ENCODE peak calls at places on chromosomes 4 and X, in four cellular contexts. V is heart right ventricle, W is SW 1271, Q is glomerular endothelial cell. L is an unnamed sample.

GRCh38 chr4:24642941-24643628 is 58.7 kb upstream of the DHX15 start:
- DNase-seq in V (no peak), W (no peak), Q (peak; percentile 45), L (no peak)

GRCh38 chrX:71671043-71671829 is 3.9 kb downstream of the LOC101059915 start:
- DNase-seq in V (no peak), W (no peak), Q (no peak), L (no peak)

GRCh38 chrX:124887572-124887971 is 432.1 kb upstream of the TEX13C start:
- DNase-seq in V (no peak), W (no peak), Q (no peak), L (no peak)

GRCh38 chr4:155543126-155543765 is 123.4 kb upstream of the GUCY1A1 start:
- DNase-seq in V (no peak), W (no peak), Q (peak; percentile 54), L (no peak)

GRCh38 chr4:39609454-39609911 is 29.2 kb downstream of the SMIM14 start:
- DNase-seq in V (no peak), W (no peak), Q (no peak), L (no peak)

GRCh38 chrX:132217203-132218073 is 1.8 kb downstream of the RAP2C start:
- DNase-seq in V (peak; percentile 72), W (peak; percentile 60), Q (no peak), L (peak; percentile 63)

GRCh38 chr4:95761871-95762270 is 78.0 kb upstream of the PDHA2 start:
- DNase-seq in V (no peak), W (no peak), Q (no peak), L (no peak)

GRCh38 chr4:37763831-37764230 is 62.7 kb upstream of the PGM2 start:
- DNase-seq in V (no peak), W (no peak), Q (no peak), L (no peak)

GRCh38 chr4:69881173-69881773 is 21.3 kb upstream of the SULT1E1 start:
- DNase-seq in V (peak; percentile 3), W (no peak), Q (peak; percentile 39), L (peak; percentile 16)

GRCh38 chrX:65127804-65128203 is 151.6 kb upstream of the ZC4H2 start:
- DNase-seq in V (peak; percentile 5), W (no peak), Q (no peak), L (no peak)

GRCh38 chr4:64417974-64418373 is 8.7 kb upstream of the TECRL start:
- DNase-seq in V (peak; percentile 54), W (no peak), Q (no peak), L (peak; percentile 16)

GRCh38 chr4:1206299-1207156 is 34.1 kb upstream of the SPON2 start:
- DNase-seq in V (no peak), W (no peak), Q (no peak), L (no peak)

GRCh38 chr4:86924805-86925204 is 10.0 kb upstream of the AFF1 start:
- DNase-seq in V (no peak), W (peak; percentile 26), Q (peak; percentile 85), L (no peak)

GRCh38 chrX:143536176-143536575 is 18.9 kb upstream of the SPANXN3 start:
- DNase-seq in V (no peak), W (no peak), Q (no peak), L (peak; percentile 3)

GRCh38 chr4:20249333-20249732 is 2.4 kb upstream of the SLIT2 start:
- DNase-seq in V (no peak), W (no peak), Q (no peak), L (peak; percentile 6)

GRCh38 chrX:44874481-44875184 is 1.6 kb downstream of the KDM6A start:
- DNase-seq in V (peak; percentile 15), W (peak; percentile 1), Q (no peak), L (peak; percentile 44)

GRCh38 chrX:108312938-108313337 is 125.3 kb downstream of the COL4A6 start:
- DNase-seq in V (peak; percentile 58), W (peak; percentile 6), Q (no peak), L (peak; percentile 26)

GRCh38 chrX:135112743-135113142 is 7.6 kb downstream of the ETDB start:
- DNase-seq in V (no peak), W (no peak), Q (no peak), L (no peak)

GRCh38 chr4:182404371-182404770 is 161.2 kb downstream of the TENM3 start:
- DNase-seq in V (no peak), W (no peak), Q (no peak), L (no peak)

GRCh38 chr4:42843694-42844093 is 48.8 kb upstream of the GRXCR1 start:
- DNase-seq in V (no peak), W (no peak), Q (no peak), L (peak; percentile 5)

GRCh38 chr4:35771571-35771970 is 472.7 kb downstream of the ARAP2 start:
- DNase-seq in V (no peak), W (no peak), Q (no peak), L (no peak)

GRCh38 chr4:81606796-81607550 is 135.3 kb upstream of the RASGEF1B start:
- DNase-seq in V (peak; percentile 11), W (no peak), Q (no peak), L (no peak)

GRCh38 chr4:162347492-162348213 is 183.9 kb upstream of the FSTL5 start:
- DNase-seq in V (peak; percentile 67), W (no peak), Q (no peak), L (peak; percentile 97)

GRCh38 chr4:95283320-95283719 is 265.5 kb downstream of the UNC5C start:
- DNase-seq in V (no peak), W (no peak), Q (no peak), L (no peak)

GRCh38 chrX:65685112-65685511 is 17.7 kb downstream of the MSN start:
- DNase-seq in V (no peak), W (no peak), Q (no peak), L (no peak)

GRCh38 chrX:100319716-100320115 is 90.4 kb downstream of the PCDH19 start:
- DNase-seq in V (no peak), W (no peak), Q (no peak), L (no peak)

GRCh38 chrX:39167791-39168190 is 366.5 kb downstream of the MID1IP1 start:
- DNase-seq in V (no peak), W (no peak), Q (no peak), L (no peak)

GRCh38 chrX:19334945-19335626 is 8.6 kb upstream of the PDHA1 start:
- DNase-seq in V (no peak), W (no peak), Q (no peak), L (peak; percentile 18)

GRCh38 chr4:105060628-105061027 is 86.0 kb upstream of the TET2 start:
- DNase-seq in V (no peak), W (no peak), Q (no peak), L (no peak)

GRCh38 chr4:180377741-180378140 is 1865.5 kb upstream of the TENM3 start:
- DNase-seq in V (no peak), W (no peak), Q (no peak), L (no peak)

GRCh38 chrX:133473451-133473850 is 58.2 kb upstream of the GPC4 start:
- DNase-seq in V (no peak), W (no peak), Q (no peak), L (no peak)

GRCh38 chr4:2288051-2288541 is 26.2 kb upstream of the MXD4 start:
- DNase-seq in V (peak; percentile 2), W (no peak), Q (no peak), L (no peak)